ENCODE peak calls at places on chromosomes 5 and 9, in eight cellular contexts. One of them, this sample, is unnamed.

GRCh38 chr9:36815023-36815422 is 219.0 kb downstream of the PAX5 start:
- DNase-seq in adipocyte: no peak
- DNase-seq in stomach: no peak
- DNase-seq in colonic mucosa: no peak
- DNase-seq in uterus: no peak
- DNase-seq in A549: no peak
- DNase-seq in adrenal gland: no peak
- DNase-seq in fibroblast of lung: no peak
- DNase-seq in this sample: no peak

GRCh38 chr9:129391215-129391614 is 213.2 kb upstream of the IER5L start:
- DNase-seq in fibroblast of lung: no peak
- DNase-seq in A549: no peak
- DNase-seq in colonic mucosa: no peak
- DNase-seq in stomach: no peak
- DNase-seq in adipocyte: no peak
- DNase-seq in uterus: no peak
- DNase-seq in adrenal gland: peak; percentile 9
- DNase-seq in this sample: peak; percentile 39

GRCh38 chr5:115735108-115735998 is 81.1 kb downstream of the CDO1 start:
- DNase-seq in colonic mucosa: no peak
- DNase-seq in A549: no peak
- DNase-seq in stomach: no peak
- DNase-seq in fibroblast of lung: no peak
- DNase-seq in adrenal gland: no peak
- DNase-seq in adipocyte: no peak
- DNase-seq in uterus: no peak
- DNase-seq in this sample: no peak

GRCh38 chr5:124477577-124477976 is 268.9 kb downstream of the ZNF608 start:
- DNase-seq in stomach: no peak
- DNase-seq in adipocyte: no peak
- DNase-seq in colonic mucosa: no peak
- DNase-seq in uterus: no peak
- DNase-seq in fibroblast of lung: no peak
- DNase-seq in A549: no peak
- DNase-seq in adrenal gland: peak; percentile 17
- DNase-seq in this sample: peak; percentile 25

GRCh38 chr5:38830521-38831051 is 15.2 kb upstream of the OSMR start:
- DNase-seq in fibroblast of lung: peak; percentile 51
- DNase-seq in A549: no peak
- DNase-seq in stomach: no peak
- DNase-seq in adrenal gland: no peak
- DNase-seq in uterus: no peak
- DNase-seq in adipocyte: no peak
- DNase-seq in colonic mucosa: no peak
- DNase-seq in this sample: no peak

GRCh38 chr9:96493757-96494156 is 43.8 kb downstream of the HABP4 start:
- DNase-seq in adipocyte: no peak
- DNase-seq in A549: no peak
- DNase-seq in colonic mucosa: no peak
- DNase-seq in uterus: no peak
- DNase-seq in adrenal gland: no peak
- DNase-seq in fibroblast of lung: no peak
- DNase-seq in stomach: no peak
- DNase-seq in this sample: no peak

GRCh38 chr9:128946945-128947422 is 419 bp downstream of the DOLK start:
- DNase-seq in uterus: no peak
- DNase-seq in A549: peak; percentile 24
- DNase-seq in adrenal gland: peak; percentile 55
- DNase-seq in fibroblast of lung: peak; percentile 45
- DNase-seq in stomach: peak; percentile 33
- DNase-seq in adipocyte: peak; percentile 40
- DNase-seq in colonic mucosa: no peak
- DNase-seq in this sample: peak; percentile 53

GRCh38 chr9:130137870-130138653 is 34.1 kb upstream of the NCS1 start:
- DNase-seq in stomach: no peak
- DNase-seq in adipocyte: peak; percentile 90
- DNase-seq in A549: peak; percentile 51
- DNase-seq in fibroblast of lung: peak; percentile 99
- DNase-seq in uterus: peak; percentile 89
- DNase-seq in colonic mucosa: no peak
- DNase-seq in adrenal gland: peak; percentile 64
- DNase-seq in this sample: no peak

GRCh38 chr9:89433826-89434225 is 64.1 kb downstream of the SEMA4D start:
- DNase-seq in adipocyte: peak; percentile 21
- DNase-seq in uterus: no peak
- DNase-seq in colonic mucosa: no peak
- DNase-seq in A549: no peak
- DNase-seq in adrenal gland: no peak
- DNase-seq in stomach: no peak
- DNase-seq in fibroblast of lung: peak; percentile 78
- DNase-seq in this sample: no peak

GRCh38 chr5:173775692-173776135 is 112.4 kb upstream of the CPEB4 start:
- DNase-seq in adrenal gland: no peak
- DNase-seq in uterus: no peak
- DNase-seq in stomach: no peak
- DNase-seq in colonic mucosa: no peak
- DNase-seq in adipocyte: no peak
- DNase-seq in fibroblast of lung: no peak
- DNase-seq in A549: no peak
- DNase-seq in this sample: no peak

GRCh38 chr9:114050646-114051045 is 27.5 kb downstream of the AMBP start:
- DNase-seq in uterus: no peak
- DNase-seq in stomach: no peak
- DNase-seq in colonic mucosa: no peak
- DNase-seq in adipocyte: no peak
- DNase-seq in fibroblast of lung: no peak
- DNase-seq in A549: no peak
- DNase-seq in adrenal gland: no peak
- DNase-seq in this sample: peak; percentile 4

GRCh38 chr9:84107995-84108394 is 127.4 kb downstream of the RMI1 start:
- DNase-seq in fibroblast of lung: no peak
- DNase-seq in stomach: no peak
- DNase-seq in colonic mucosa: peak; percentile 27
- DNase-seq in A549: no peak
- DNase-seq in adipocyte: no peak
- DNase-seq in adrenal gland: no peak
- DNase-seq in uterus: no peak
- DNase-seq in this sample: no peak

GRCh38 chr5:143446535-143447226 is 43.2 kb upstream of the NR3C1 start:
- DNase-seq in uterus: no peak
- DNase-seq in adrenal gland: no peak
- DNase-seq in adipocyte: no peak
- DNase-seq in stomach: no peak
- DNase-seq in colonic mucosa: no peak
- DNase-seq in A549: no peak
- DNase-seq in fibroblast of lung: no peak
- DNase-seq in this sample: no peak

GRCh38 chr5:100252040-100252439 is 283.1 kb upstream of the FAM174A start:
- DNase-seq in A549: no peak
- DNase-seq in fibroblast of lung: no peak
- DNase-seq in adipocyte: no peak
- DNase-seq in stomach: no peak
- DNase-seq in uterus: no peak
- DNase-seq in adrenal gland: no peak
- DNase-seq in colonic mucosa: no peak
- DNase-seq in this sample: no peak

GRCh38 chr5:40437452-40437861 is 242.3 kb upstream of the PTGER4 start:
- DNase-seq in stomach: no peak
- DNase-seq in A549: peak; percentile 47
- DNase-seq in colonic mucosa: no peak
- DNase-seq in fibroblast of lung: peak; percentile 69
- DNase-seq in uterus: no peak
- DNase-seq in adipocyte: peak; percentile 62
- DNase-seq in adrenal gland: no peak
- DNase-seq in this sample: no peak

GRCh38 chr5:93385665-93386064 is 195.4 kb downstream of the NR2F1-AS1 start:
- DNase-seq in A549: no peak
- DNase-seq in uterus: no peak
- DNase-seq in stomach: no peak
- DNase-seq in colonic mucosa: no peak
- DNase-seq in adrenal gland: no peak
- DNase-seq in fibroblast of lung: peak; percentile 72
- DNase-seq in adipocyte: peak; percentile 61
- DNase-seq in this sample: no peak

GRCh38 chr9:13568446-13568845 is 289.0 kb upstream of the MPDZ start:
- DNase-seq in uterus: no peak
- DNase-seq in adipocyte: peak; percentile 18
- DNase-seq in adrenal gland: peak; percentile 15
- DNase-seq in stomach: no peak
- DNase-seq in fibroblast of lung: peak; percentile 41
- DNase-seq in colonic mucosa: no peak
- DNase-seq in A549: no peak
- DNase-seq in this sample: no peak

GRCh38 chr9:115194216-115194615 is 76.3 kb upstream of the TNC start:
- DNase-seq in adipocyte: no peak
- DNase-seq in fibroblast of lung: peak; percentile 32
- DNase-seq in uterus: no peak
- DNase-seq in colonic mucosa: no peak
- DNase-seq in adrenal gland: no peak
- DNase-seq in A549: no peak
- DNase-seq in stomach: no peak
- DNase-seq in this sample: no peak

GRCh38 chr5:147188200-147189108 is 46.4 kb upstream of the STK32A start:
- DNase-seq in adrenal gland: peak; percentile 62
- DNase-seq in adipocyte: peak; percentile 87
- DNase-seq in fibroblast of lung: peak; percentile 59
- DNase-seq in uterus: peak; percentile 32
- DNase-seq in stomach: peak; percentile 51
- DNase-seq in A549: peak; percentile 59
- DNase-seq in colonic mucosa: peak; percentile 58
- DNase-seq in this sample: peak; percentile 80

GRCh38 chr5:143707797-143708196 is 104.2 kb upstream of the HMHB1 start:
- DNase-seq in colonic mucosa: no peak
- DNase-seq in uterus: no peak
- DNase-seq in fibroblast of lung: peak; percentile 83
- DNase-seq in A549: no peak
- DNase-seq in stomach: no peak
- DNase-seq in adipocyte: peak; percentile 69
- DNase-seq in adrenal gland: no peak
- DNase-seq in this sample: no peak

GRCh38 chr9:91182831-91183230 is 178.9 kb downstream of the AUH start:
- DNase-seq in adipocyte: no peak
- DNase-seq in uterus: no peak
- DNase-seq in adrenal gland: no peak
- DNase-seq in fibroblast of lung: no peak
- DNase-seq in A549: no peak
- DNase-seq in colonic mucosa: no peak
- DNase-seq in stomach: peak; percentile 4
- DNase-seq in this sample: no peak

GRCh38 chr5:117623042-117623815 is 1048.6 kb upstream of the SEMA6A start:
- DNase-seq in adrenal gland: no peak
- DNase-seq in stomach: no peak
- DNase-seq in uterus: no peak
- DNase-seq in colonic mucosa: no peak
- DNase-seq in fibroblast of lung: no peak
- DNase-seq in adipocyte: peak; percentile 31
- DNase-seq in A549: no peak
- DNase-seq in this sample: peak; percentile 14

GRCh38 chr9:69044226-69045219 is 9.0 kb downstream of the FXN start:
- DNase-seq in colonic mucosa: no peak
- DNase-seq in fibroblast of lung: peak; percentile 62
- DNase-seq in uterus: no peak
- DNase-seq in A549: no peak
- DNase-seq in stomach: no peak
- DNase-seq in adrenal gland: peak; percentile 33
- DNase-seq in adipocyte: peak; percentile 9
- DNase-seq in this sample: no peak

GRCh38 chr5:150816946-150817345 is 29.4 kb upstream of the IRGM start:
- DNase-seq in colonic mucosa: no peak
- DNase-seq in adrenal gland: no peak
- DNase-seq in adipocyte: no peak
- DNase-seq in uterus: no peak
- DNase-seq in A549: no peak
- DNase-seq in fibroblast of lung: no peak
- DNase-seq in stomach: no peak
- DNase-seq in this sample: no peak
- H3K9me3 ChIP-seq in colonic mucosa: no peaks in the 10 kb centered on the region
- H3K9me3 ChIP-seq in adrenal gland: no peaks in the 10 kb centered on the region
- H3K9me3 ChIP-seq in adipocyte: peaks cover 30% of the 10 kb centered on the region
- H3K9me3 ChIP-seq in uterus: no peaks in the 10 kb centered on the region
- H3K9me3 ChIP-seq in A549: peaks cover 6% of the 10 kb centered on the region
- H3K9me3 ChIP-seq in fibroblast of lung: no peaks in the 10 kb centered on the region
- H3K9me3 ChIP-seq in stomach: peaks cover 6% of the 10 kb centered on the region
- H3K9me3 ChIP-seq in this sample: no peaks in the 10 kb centered on the region

DNA sequence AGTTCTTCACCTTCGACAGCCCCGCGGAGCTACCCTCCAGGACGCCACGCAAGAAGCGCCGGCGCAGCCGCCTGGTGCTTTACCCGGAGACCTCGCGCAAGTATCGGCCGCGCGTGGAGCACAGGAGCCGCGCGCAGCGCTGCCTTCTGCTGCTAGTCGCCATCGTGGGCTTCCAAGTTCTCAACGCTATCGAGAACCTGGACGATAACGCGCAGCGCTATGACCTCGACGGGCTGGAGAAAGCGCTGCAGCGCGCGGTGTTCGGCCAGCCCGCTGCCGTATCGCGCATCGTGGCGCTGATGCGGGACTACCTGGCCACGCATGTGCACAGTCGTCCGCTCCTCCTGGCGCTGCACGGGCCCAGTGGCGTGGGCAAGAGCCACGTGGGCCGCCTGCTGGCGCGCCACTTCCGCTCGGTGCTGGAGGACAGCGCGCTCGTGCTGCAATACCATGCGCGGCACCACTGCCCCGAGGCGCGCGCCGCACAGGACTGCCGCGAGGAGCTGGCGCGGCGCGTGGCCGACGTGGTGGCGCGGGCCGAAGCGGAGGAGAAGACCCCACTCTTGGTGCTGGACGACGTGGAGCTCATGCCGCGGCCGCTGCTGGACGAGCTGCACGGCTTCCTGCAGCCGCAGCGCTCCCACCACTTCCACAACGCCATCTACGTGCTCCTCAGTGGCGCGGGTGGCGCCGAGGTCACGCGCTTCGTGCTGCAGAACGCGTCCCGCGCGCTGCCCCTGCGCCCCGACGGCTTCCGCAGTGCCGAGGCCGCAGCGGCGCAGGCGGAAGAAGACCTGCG is 1.6 kb downstream of the TOR4A start:
- DNase-seq in colonic mucosa: no peak
- DNase-seq in adipocyte: no peak
- DNase-seq in uterus: no peak
- DNase-seq in fibroblast of lung: no peak
- DNase-seq in adrenal gland: no peak
- DNase-seq in stomach: no peak
- DNase-seq in A549: no peak
- DNase-seq in this sample: no peak
- H3K4me1 ChIP-seq in colonic mucosa: peaks cover 15% of the 10 kb centered on the region
- H3K4me1 ChIP-seq in adipocyte: peaks cover 23% of the 10 kb centered on the region
- H3K4me1 ChIP-seq in uterus: peaks cover 10% of the 10 kb centered on the region
- H3K4me1 ChIP-seq in fibroblast of lung: peaks cover 10% of the 10 kb centered on the region
- H3K4me1 ChIP-seq in adrenal gland: peaks cover 7% of the 10 kb centered on the region
- H3K4me1 ChIP-seq in stomach: peaks cover 60% of the 10 kb centered on the region
- H3K4me1 ChIP-seq in A549: peaks cover 35% of the 10 kb centered on the region
- H3K4me1 ChIP-seq in this sample: peaks cover 12% of the 10 kb centered on the region

GRCh38 chr5:180274695-180275094 is 17.2 kb downstream of the MAPK9 start:
- DNase-seq in colonic mucosa: no peak
- DNase-seq in uterus: no peak
- DNase-seq in fibroblast of lung: no peak
- DNase-seq in A549: no peak
- DNase-seq in stomach: no peak
- DNase-seq in adipocyte: no peak
- DNase-seq in adrenal gland: no peak
- DNase-seq in this sample: no peak
- H3K9me3 ChIP-seq in colonic mucosa: no peaks in the 10 kb centered on the region
- H3K9me3 ChIP-seq in uterus: no peaks in the 10 kb centered on the region
- H3K9me3 ChIP-seq in fibroblast of lung: no peaks in the 10 kb centered on the region
- H3K9me3 ChIP-seq in A549: peaks cover 90% of the 10 kb centered on the region
- H3K9me3 ChIP-seq in stomach: no peaks in the 10 kb centered on the region
- H3K9me3 ChIP-seq in adipocyte: peaks cover 89% of the 10 kb centered on the region
- H3K9me3 ChIP-seq in adrenal gland: peaks cover 8% of the 10 kb centered on the region
- H3K9me3 ChIP-seq in this sample: no peaks in the 10 kb centered on the region

GRCh38 chr9:79574716-79575242 is 3.0 kb downstream of the TLE4 start:
- DNase-seq in stomach: no peak
- DNase-seq in adrenal gland: no peak
- DNase-seq in adipocyte: peak; percentile 62
- DNase-seq in fibroblast of lung: peak; percentile 58
- DNase-seq in A549: no peak
- DNase-seq in uterus: no peak
- DNase-seq in colonic mucosa: no peak
- DNase-seq in this sample: no peak
- H3K4me1 ChIP-seq in stomach: peaks cover 32% of the 10 kb centered on the region
- H3K4me1 ChIP-seq in adrenal gland: peaks cover 62% of the 10 kb centered on the region
- H3K4me1 ChIP-seq in adipocyte: peaks cover 13% of the 10 kb centered on the region
- H3K4me1 ChIP-seq in fibroblast of lung: peaks cover 3% of the 10 kb centered on the region
- H3K4me1 ChIP-seq in A549: peaks cover 8% of the 10 kb centered on the region
- H3K4me1 ChIP-seq in uterus: no peaks in the 10 kb centered on the region
- H3K4me1 ChIP-seq in colonic mucosa: no peaks in the 10 kb centered on the region
- H3K4me1 ChIP-seq in this sample: peaks cover 5% of the 10 kb centered on the region